ENCODE peak calls at places on chromosomes 2 and 18, in six cellular contexts. U is pancreas; Z is MM.1S; W is CD8-positive, alpha-beta T cell; G is GM06990; I is endothelial cell of umbilical vein. V is an unnamed sample. For H3K27me3, the result is how much of the 10 kb centered on the place peaks cover.

GRCh38 chr2:109204412-109204811 is 75.4 kb downstream of the SH3RF3 start:
- DNase-seq in G (no peak), W (no peak), I (no peak), U (no peak), Z (no peak), V (no peak)

GRCh38 chr2:9797681-9798556 is 45.4 kb upstream of the TAF1B start:
- DNase-seq in W (no peak), G (no peak), Z (no peak), I (no peak), U (no peak), V (no peak)

GRCh38 chr2:233400341-233400740 is 46.0 kb downstream of the DGKD start:
- DNase-seq in I (no peak), G (no peak), U (no peak), Z (no peak), W (no peak), V (no peak)

GRCh38 chr2:40820319-40820718 is 368.4 kb upstream of the SLC8A1 start:
- DNase-seq in Z (no peak), W (no peak), U (no peak), G (no peak), I (peak), V (no peak)

GRCh38 chr18:59484796-59485328 is 125.8 kb upstream of the LMAN1 start:
- DNase-seq in U (no peak), I (no peak), W (no peak), G (no peak), Z (no peak), V (no peak)

GRCh38 chr18:3117493-3118192 is 102.1 kb downstream of the MYOM1 start:
- DNase-seq in W (no peak), Z (no peak), U (no peak), I (no peak), G (no peak), V (no peak)

GRCh38 chr2:64930159-64930558 is 59.0 kb upstream of the SLC1A4 start:
- DNase-seq in Z (no peak), I (no peak), G (no peak), U (no peak), W (no peak), V (no peak)

GRCh38 chr2:221372156-221372870 is 199.8 kb downstream of the EPHA4 start:
- DNase-seq in G (no peak), U (no peak), W (no peak), Z (no peak), I (peak), V (peak)

GRCh38 chr2:230155359-230155758 is 64.4 kb downstream of the SP110 start:
- DNase-seq in U (no peak), Z (no peak), G (no peak), I (no peak), W (no peak), V (no peak)

GRCh38 chr2:70340921-70341765 is 39.3 kb upstream of the FAM136A start:
- DNase-seq in Z (peak), U (no peak), G (no peak), I (peak), W (peak), V (peak)

GRCh38 chr2:74026674-74027294 is 42.1 kb downstream of the TET3 start:
- DNase-seq in W (no peak), I (no peak), Z (no peak), U (no peak), G (no peak), V (no peak)

GRCh38 chr2:20104900-20105545 is 53.6 kb upstream of the LAPTM4A start:
- DNase-seq in W (no peak), G (no peak), Z (peak), I (no peak), U (no peak), V (no peak)

GRCh38 chr2:161115605-161116097 is 44.6 kb upstream of the TANK start:
- DNase-seq in Z (no peak), G (no peak), I (no peak), W (no peak), U (no peak), V (no peak)

GRCh38 chr2:62845256-62845655 is 139.7 kb downstream of the EHBP1 start:
- DNase-seq in I (no peak), Z (no peak), G (no peak), W (no peak), U (no peak), V (no peak)

GRCh38 chr2:98058191-98058975 is 28.6 kb upstream of the VWA3B start:
- DNase-seq in Z (no peak), I (no peak), W (no peak), U (no peak), G (no peak), V (no peak)

GRCh38 chr18:76260941-76261472 is 234.0 kb downstream of the ZNF516 start:
- DNase-seq in Z (no peak), W (no peak), U (no peak), G (no peak), I (no peak), V (peak)

GRCh38 chr18:76259012-76259568 is 236.0 kb downstream of the ZNF516 start:
- DNase-seq in I (no peak), U (no peak), W (no peak), Z (no peak), G (no peak), V (peak)

GRCh38 chr18:76259726-76260125 is 235.3 kb downstream of the ZNF516 start:
- DNase-seq in G (no peak), U (no peak), Z (no peak), W (no peak), I (no peak), V (no peak)

GRCh38 chr18:76256897-76257500 is 238.0 kb downstream of the ZNF516 start:
- DNase-seq in W (no peak), I (no peak), G (no peak), Z (peak), U (no peak), V (peak)

DNA sequence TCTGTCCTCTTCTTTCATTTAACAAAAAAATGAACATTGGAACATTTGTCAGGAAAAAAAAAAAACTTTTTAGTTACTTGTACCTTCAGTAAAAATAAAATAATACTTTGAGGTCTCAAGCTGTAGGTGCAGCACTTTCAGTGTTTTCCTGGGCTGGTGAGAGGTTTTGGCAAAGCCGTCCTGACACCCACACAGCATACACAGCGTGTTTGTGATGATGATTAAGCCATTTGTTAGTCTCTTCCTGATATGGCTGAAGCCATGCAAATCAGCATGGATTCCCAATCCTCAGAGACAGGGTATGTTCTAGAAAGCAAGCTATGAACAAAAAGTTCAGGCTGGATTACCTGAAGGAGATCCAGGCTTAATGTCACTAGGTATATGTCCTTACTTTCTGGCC is 236.8 kb downstream of the ZNF516 start:
- DNase-seq in G (no peak), I (no peak), U (no peak), Z (no peak), W (no peak), V (no peak)
- H3K27me3 ChIP-seq in G (under half), I (under half), U (under half), Z (under half), W (under half), V (under half)

GRCh38 chr2:222582931-222583330 is 73.0 kb downstream of the FARSB start:
- DNase-seq in I (no peak), G (no peak), W (no peak), U (no peak), Z (peak), V (no peak)
- TF ChIP-seq CTCF in I (no peak), G (peak), W (no peak), U (no peak), Z (peak), V (peak)

GRCh38 chr2:75892490-75892889 is 181.8 kb upstream of the GCFC2 start:
- DNase-seq in I (no peak), Z (no peak), W (no peak), U (no peak), G (no peak), V (no peak)
- H3K27me3 ChIP-seq in I (under half), Z (under half), W (under half), U (under half), G (under half), V (under half)

GRCh38 chr18:74534150-74534969 is at the start of gene CNDP1:
- DNase-seq in G (no peak), W (no peak), I (no peak), U (no peak), Z (no peak), V (peak)
- TF ChIP-seq CTCF in G (no peak), W (no peak), I (no peak), U (no peak), Z (no peak), V (no peak)